ENCODE peak calls at places on chromosomes 6 and 20, in six cellular contexts. One of them, this sample, is unnamed.

GRCh38 chr6:135145509-135145865 is 35.6 kb upstream of the MYB start:
- DNase-seq in left lung: no peak
- DNase-seq in stimulated activated CD4-positive, alpha-beta T cell treated with anti-CD3 and anti-CD28 coated beads, Interleukin-1b, Interleukin-23, amount 100 ng/mL, for 24 hours: no peak
- DNase-seq in DND-41: no peak
- DNase-seq in non-pigmented ciliary epithelial cell: no peak
- DNase-seq in activated naive CD8-positive, alpha-beta T cell treated with anti-CD3 and anti-CD28 coated beads, Interleukin-2, amount 50 U/mL, for 24 hours: no peak
- DNase-seq in this sample: no peak

GRCh38 chr20:49594143-49594928 is 26.4 kb upstream of the PTGIS start:
- DNase-seq in left lung: peak
- DNase-seq in stimulated activated CD4-positive, alpha-beta T cell treated with anti-CD3 and anti-CD28 coated beads, Interleukin-1b, Interleukin-23, amount 100 ng/mL, for 24 hours: no peak
- DNase-seq in DND-41: peak
- DNase-seq in non-pigmented ciliary epithelial cell: no peak
- DNase-seq in activated naive CD8-positive, alpha-beta T cell treated with anti-CD3 and anti-CD28 coated beads, Interleukin-2, amount 50 U/mL, for 24 hours: peak
- DNase-seq in this sample: no peak

GRCh38 chr6:82461536-82461935 is 97.9 kb downstream of the TPBG start:
- DNase-seq in left lung: no peak
- DNase-seq in stimulated activated CD4-positive, alpha-beta T cell treated with anti-CD3 and anti-CD28 coated beads, Interleukin-1b, Interleukin-23, amount 100 ng/mL, for 24 hours: no peak
- DNase-seq in DND-41: no peak
- DNase-seq in non-pigmented ciliary epithelial cell: no peak
- DNase-seq in activated naive CD8-positive, alpha-beta T cell treated with anti-CD3 and anti-CD28 coated beads, Interleukin-2, amount 50 U/mL, for 24 hours: no peak
- DNase-seq in this sample: no peak

GRCh38 chr6:53369876-53370515 is 21.2 kb upstream of the ELOVL5 start:
- DNase-seq in left lung: no peak
- DNase-seq in stimulated activated CD4-positive, alpha-beta T cell treated with anti-CD3 and anti-CD28 coated beads, Interleukin-1b, Interleukin-23, amount 100 ng/mL, for 24 hours: no peak
- DNase-seq in DND-41: no peak
- DNase-seq in non-pigmented ciliary epithelial cell: no peak
- DNase-seq in activated naive CD8-positive, alpha-beta T cell treated with anti-CD3 and anti-CD28 coated beads, Interleukin-2, amount 50 U/mL, for 24 hours: no peak
- DNase-seq in this sample: no peak

GRCh38 chr20:49558826-49559225 is 9.1 kb downstream of the PTGIS start:
- DNase-seq in left lung: no peak
- DNase-seq in stimulated activated CD4-positive, alpha-beta T cell treated with anti-CD3 and anti-CD28 coated beads, Interleukin-1b, Interleukin-23, amount 100 ng/mL, for 24 hours: no peak
- DNase-seq in DND-41: no peak
- DNase-seq in non-pigmented ciliary epithelial cell: no peak
- DNase-seq in activated naive CD8-positive, alpha-beta T cell treated with anti-CD3 and anti-CD28 coated beads, Interleukin-2, amount 50 U/mL, for 24 hours: no peak
- DNase-seq in this sample: no peak

GRCh38 chr20:35120012-35120701 is 27.0 kb downstream of the EDEM2 start:
- DNase-seq in left lung: no peak
- DNase-seq in stimulated activated CD4-positive, alpha-beta T cell treated with anti-CD3 and anti-CD28 coated beads, Interleukin-1b, Interleukin-23, amount 100 ng/mL, for 24 hours: no peak
- DNase-seq in DND-41: no peak
- DNase-seq in non-pigmented ciliary epithelial cell: peak
- DNase-seq in activated naive CD8-positive, alpha-beta T cell treated with anti-CD3 and anti-CD28 coated beads, Interleukin-2, amount 50 U/mL, for 24 hours: no peak
- DNase-seq in this sample: no peak

GRCh38 chr6:41404221-41404866 is 68.9 kb downstream of the NCR2 start:
- DNase-seq in left lung: no peak
- DNase-seq in stimulated activated CD4-positive, alpha-beta T cell treated with anti-CD3 and anti-CD28 coated beads, Interleukin-1b, Interleukin-23, amount 100 ng/mL, for 24 hours: no peak
- DNase-seq in DND-41: no peak
- DNase-seq in non-pigmented ciliary epithelial cell: no peak
- DNase-seq in activated naive CD8-positive, alpha-beta T cell treated with anti-CD3 and anti-CD28 coated beads, Interleukin-2, amount 50 U/mL, for 24 hours: no peak
- DNase-seq in this sample: no peak

GRCh38 chr6:47922391-47922790 is 140.6 kb downstream of the OPN5 start:
- DNase-seq in left lung: no peak
- DNase-seq in stimulated activated CD4-positive, alpha-beta T cell treated with anti-CD3 and anti-CD28 coated beads, Interleukin-1b, Interleukin-23, amount 100 ng/mL, for 24 hours: no peak
- DNase-seq in DND-41: no peak
- DNase-seq in non-pigmented ciliary epithelial cell: no peak
- DNase-seq in activated naive CD8-positive, alpha-beta T cell treated with anti-CD3 and anti-CD28 coated beads, Interleukin-2, amount 50 U/mL, for 24 hours: no peak
- DNase-seq in this sample: no peak

GRCh38 chr6:39785281-39785680 is 6.9 kb upstream of the DAAM2 start:
- DNase-seq in left lung: no peak
- DNase-seq in stimulated activated CD4-positive, alpha-beta T cell treated with anti-CD3 and anti-CD28 coated beads, Interleukin-1b, Interleukin-23, amount 100 ng/mL, for 24 hours: no peak
- DNase-seq in DND-41: no peak
- DNase-seq in non-pigmented ciliary epithelial cell: no peak
- DNase-seq in activated naive CD8-positive, alpha-beta T cell treated with anti-CD3 and anti-CD28 coated beads, Interleukin-2, amount 50 U/mL, for 24 hours: no peak
- DNase-seq in this sample: no peak

GRCh38 chr6:56766806-56767178 is 124.1 kb upstream of the DST start:
- DNase-seq in left lung: no peak
- DNase-seq in stimulated activated CD4-positive, alpha-beta T cell treated with anti-CD3 and anti-CD28 coated beads, Interleukin-1b, Interleukin-23, amount 100 ng/mL, for 24 hours: no peak
- DNase-seq in DND-41: no peak
- DNase-seq in non-pigmented ciliary epithelial cell: peak
- DNase-seq in activated naive CD8-positive, alpha-beta T cell treated with anti-CD3 and anti-CD28 coated beads, Interleukin-2, amount 50 U/mL, for 24 hours: no peak
- DNase-seq in this sample: no peak

GRCh38 chr20:22374678-22375590 is 209.4 kb downstream of the FOXA2 start:
- DNase-seq in left lung: no peak
- DNase-seq in stimulated activated CD4-positive, alpha-beta T cell treated with anti-CD3 and anti-CD28 coated beads, Interleukin-1b, Interleukin-23, amount 100 ng/mL, for 24 hours: no peak
- DNase-seq in DND-41: no peak
- DNase-seq in non-pigmented ciliary epithelial cell: no peak
- DNase-seq in activated naive CD8-positive, alpha-beta T cell treated with anti-CD3 and anti-CD28 coated beads, Interleukin-2, amount 50 U/mL, for 24 hours: no peak
- DNase-seq in this sample: no peak

GRCh38 chr20:62225820-62226635 is 6.0 kb upstream of the HRH3 start:
- DNase-seq in left lung: no peak
- DNase-seq in stimulated activated CD4-positive, alpha-beta T cell treated with anti-CD3 and anti-CD28 coated beads, Interleukin-1b, Interleukin-23, amount 100 ng/mL, for 24 hours: no peak
- DNase-seq in DND-41: no peak
- DNase-seq in non-pigmented ciliary epithelial cell: no peak
- DNase-seq in activated naive CD8-positive, alpha-beta T cell treated with anti-CD3 and anti-CD28 coated beads, Interleukin-2, amount 50 U/mL, for 24 hours: no peak
- DNase-seq in this sample: no peak

GRCh38 chr20:7985916-7986315 is 33.6 kb downstream of the TMX4 start:
- DNase-seq in left lung: no peak
- DNase-seq in stimulated activated CD4-positive, alpha-beta T cell treated with anti-CD3 and anti-CD28 coated beads, Interleukin-1b, Interleukin-23, amount 100 ng/mL, for 24 hours: no peak
- DNase-seq in DND-41: no peak
- DNase-seq in non-pigmented ciliary epithelial cell: no peak
- DNase-seq in activated naive CD8-positive, alpha-beta T cell treated with anti-CD3 and anti-CD28 coated beads, Interleukin-2, amount 50 U/mL, for 24 hours: no peak
- DNase-seq in this sample: no peak

GRCh38 chr6:157019733-157020132 is 242.6 kb downstream of the ARID1B start:
- DNase-seq in left lung: no peak
- DNase-seq in stimulated activated CD4-positive, alpha-beta T cell treated with anti-CD3 and anti-CD28 coated beads, Interleukin-1b, Interleukin-23, amount 100 ng/mL, for 24 hours: no peak
- DNase-seq in DND-41: no peak
- DNase-seq in non-pigmented ciliary epithelial cell: no peak
- DNase-seq in activated naive CD8-positive, alpha-beta T cell treated with anti-CD3 and anti-CD28 coated beads, Interleukin-2, amount 50 U/mL, for 24 hours: no peak
- DNase-seq in this sample: no peak

GRCh38 chr6:168284187-168284586 is 35.4 kb downstream of the DACT2 start:
- DNase-seq in left lung: no peak
- DNase-seq in stimulated activated CD4-positive, alpha-beta T cell treated with anti-CD3 and anti-CD28 coated beads, Interleukin-1b, Interleukin-23, amount 100 ng/mL, for 24 hours: no peak
- DNase-seq in DND-41: no peak
- DNase-seq in non-pigmented ciliary epithelial cell: no peak
- DNase-seq in activated naive CD8-positive, alpha-beta T cell treated with anti-CD3 and anti-CD28 coated beads, Interleukin-2, amount 50 U/mL, for 24 hours: no peak
- DNase-seq in this sample: no peak

GRCh38 chr20:33660035-33660684 is 2.0 kb upstream of the C20orf144 start:
- DNase-seq in left lung: no peak
- DNase-seq in stimulated activated CD4-positive, alpha-beta T cell treated with anti-CD3 and anti-CD28 coated beads, Interleukin-1b, Interleukin-23, amount 100 ng/mL, for 24 hours: no peak
- DNase-seq in DND-41: no peak
- DNase-seq in non-pigmented ciliary epithelial cell: no peak
- DNase-seq in activated naive CD8-positive, alpha-beta T cell treated with anti-CD3 and anti-CD28 coated beads, Interleukin-2, amount 50 U/mL, for 24 hours: no peak
- DNase-seq in this sample: no peak

GRCh38 chr20:53510704-53511103 is 82.9 kb downstream of the ZNF217 start:
- DNase-seq in left lung: no peak
- DNase-seq in stimulated activated CD4-positive, alpha-beta T cell treated with anti-CD3 and anti-CD28 coated beads, Interleukin-1b, Interleukin-23, amount 100 ng/mL, for 24 hours: no peak
- DNase-seq in DND-41: no peak
- DNase-seq in non-pigmented ciliary epithelial cell: no peak
- DNase-seq in activated naive CD8-positive, alpha-beta T cell treated with anti-CD3 and anti-CD28 coated beads, Interleukin-2, amount 50 U/mL, for 24 hours: no peak
- DNase-seq in this sample: no peak

GRCh38 chr6:106827081-106827480 is 147.4 kb downstream of the CD24 start:
- DNase-seq in left lung: no peak
- DNase-seq in stimulated activated CD4-positive, alpha-beta T cell treated with anti-CD3 and anti-CD28 coated beads, Interleukin-1b, Interleukin-23, amount 100 ng/mL, for 24 hours: no peak
- DNase-seq in DND-41: no peak
- DNase-seq in non-pigmented ciliary epithelial cell: no peak
- DNase-seq in activated naive CD8-positive, alpha-beta T cell treated with anti-CD3 and anti-CD28 coated beads, Interleukin-2, amount 50 U/mL, for 24 hours: no peak
- DNase-seq in this sample: no peak

GRCh38 chr6:21636876-21637275 is 43.3 kb downstream of the SOX4 start:
- DNase-seq in left lung: no peak
- DNase-seq in stimulated activated CD4-positive, alpha-beta T cell treated with anti-CD3 and anti-CD28 coated beads, Interleukin-1b, Interleukin-23, amount 100 ng/mL, for 24 hours: no peak
- DNase-seq in DND-41: no peak
- DNase-seq in non-pigmented ciliary epithelial cell: no peak
- DNase-seq in activated naive CD8-positive, alpha-beta T cell treated with anti-CD3 and anti-CD28 coated beads, Interleukin-2, amount 50 U/mL, for 24 hours: no peak
- DNase-seq in this sample: no peak

This sample was measured in D721Med.